ENCODE peak calls at places on chromosomes 13 and 19, in eight cellular contexts. F, Q, E, Z, B, K, S and N are unnamed samples.

GRCh38 chr19:10431943-10432735 is 11.8 kb downstream of the PDE4A start:
- DNase-seq in K (peak), B (peak), Q (peak), S (peak), Z (peak), F (peak), E (no peak), N (peak)

GRCh38 chr13:40490086-40490723 is 176.2 kb downstream of the FOXO1 start:
- DNase-seq in Z (no peak), S (peak), Q (no peak), F (no peak), B (peak), K (no peak), E (no peak), N (no peak)

GRCh38 chr13:73228546-73228945 is 169.7 kb downstream of the KLF5 start:
- DNase-seq in F (no peak), K (no peak), S (no peak), Z (no peak), B (no peak), E (no peak), Q (no peak), N (no peak)

GRCh38 chr19:47109541-47110375 is 3.8 kb downstream of the ZC3H4 start:
- DNase-seq in F (peak), S (peak), B (no peak), K (peak), Z (no peak), Q (no peak), E (no peak), N (no peak)

GRCh38 chr19:4851551-4852290 is 15.7 kb downstream of the PLIN3 start:
- DNase-seq in S (peak), Q (peak), Z (peak), F (peak), E (no peak), K (peak), B (peak), N (peak)

GRCh38 chr13:92510416-92510815 is 716.2 kb upstream of the GPC6 start:
- DNase-seq in F (peak), Z (no peak), E (no peak), K (no peak), S (no peak), Q (no peak), B (no peak), N (no peak)

GRCh38 chr13:108306768-108307332 is 37.3 kb downstream of the TNFSF13B start:
- DNase-seq in S (no peak), E (no peak), Z (no peak), F (no peak), B (no peak), K (no peak), Q (no peak), N (no peak)

GRCh38 chr13:20799726-20800416 is 26.1 kb upstream of the EEF1AKMT1 start:
- DNase-seq in Z (no peak), Q (no peak), B (no peak), E (no peak), S (no peak), K (no peak), F (no peak), N (no peak)

GRCh38 chr19:6236310-6237291 is 43.2 kb downstream of the MLLT1 start:
- DNase-seq in E (no peak), B (peak), Z (no peak), K (peak), Q (no peak), S (peak), F (peak), N (peak)

GRCh38 chr19:44111910-44112463 is 1.2 kb upstream of the ZNF225 start:
- DNase-seq in B (no peak), S (no peak), K (no peak), E (no peak), Z (no peak), Q (no peak), F (peak), N (no peak)

GRCh38 chr19:46844067-46844489 is 6.6 kb downstream of the AP2S1 start:
- DNase-seq in B (no peak), Q (no peak), E (no peak), F (no peak), K (no peak), Z (no peak), S (no peak), N (no peak)

GRCh38 chr13:21741396-21741795 is 70.5 kb downstream of the FGF9 start:
- DNase-seq in Z (no peak), Q (no peak), S (no peak), K (no peak), F (no peak), E (no peak), B (no peak), N (no peak)

GRCh38 chr13:97257800-97258799 is 36.0 kb downstream of the MBNL2 start:
- DNase-seq in Q (peak), B (no peak), E (no peak), K (peak), F (peak), S (no peak), Z (peak), N (no peak)

GRCh38 chr13:113325779-113326178 is 28.7 kb downstream of the LAMP1 start:
- DNase-seq in E (no peak), Q (no peak), S (no peak), K (no peak), B (no peak), Z (no peak), F (no peak), N (no peak)

GRCh38 chr13:87147076-87147475 is 524.1 kb upstream of the SLITRK5 start:
- DNase-seq in B (no peak), F (no peak), S (no peak), K (no peak), E (no peak), Z (no peak), Q (no peak), N (no peak)

GRCh38 chr19:8357007-8357521 is 6.9 kb upstream of the ANGPTL4 start:
- DNase-seq in S (no peak), F (no peak), B (no peak), Q (no peak), E (no peak), Z (no peak), K (no peak), N (no peak)

GRCh38 chr19:49393871-49394270 is 5.8 kb downstream of the KASH5 start:
- DNase-seq in B (no peak), K (no peak), F (no peak), Z (no peak), E (no peak), S (no peak), Q (no peak), N (no peak)

GRCh38 chr19:8654591-8655339 is 24.3 kb downstream of the NFILZ start:
- DNase-seq in S (peak), E (peak), Z (no peak), K (peak), B (peak), Q (peak), F (peak), N (no peak)

GRCh38 chr13:101127741-101128353 is 288.5 kb downstream of the NALCN start:
- DNase-seq in E (no peak), S (no peak), K (no peak), F (peak), B (no peak), Q (no peak), Z (no peak), N (peak)

GRCh38 chr19:1773173-1773572 is 19.9 kb downstream of the ONECUT3 start:
- DNase-seq in B (no peak), E (no peak), Q (no peak), S (no peak), Z (no peak), K (no peak), F (no peak), N (peak)

GRCh38 chr19:1775951-1776605 is 22.8 kb downstream of the ONECUT3 start:
- DNase-seq in S (no peak), E (no peak), B (no peak), F (no peak), K (no peak), Z (no peak), Q (no peak), N (no peak)

GRCh38 chr19:1777149-1777548 is 23.8 kb downstream of the ONECUT3 start:
- DNase-seq in B (no peak), E (no peak), K (no peak), Z (no peak), Q (no peak), F (no peak), S (no peak), N (no peak)

GRCh38 chr19:1776606-1777147 is 23.4 kb downstream of the ONECUT3 start:
- DNase-seq in K (no peak), Q (no peak), E (no peak), Z (no peak), S (no peak), F (no peak), B (no peak), N (no peak)

DNA sequence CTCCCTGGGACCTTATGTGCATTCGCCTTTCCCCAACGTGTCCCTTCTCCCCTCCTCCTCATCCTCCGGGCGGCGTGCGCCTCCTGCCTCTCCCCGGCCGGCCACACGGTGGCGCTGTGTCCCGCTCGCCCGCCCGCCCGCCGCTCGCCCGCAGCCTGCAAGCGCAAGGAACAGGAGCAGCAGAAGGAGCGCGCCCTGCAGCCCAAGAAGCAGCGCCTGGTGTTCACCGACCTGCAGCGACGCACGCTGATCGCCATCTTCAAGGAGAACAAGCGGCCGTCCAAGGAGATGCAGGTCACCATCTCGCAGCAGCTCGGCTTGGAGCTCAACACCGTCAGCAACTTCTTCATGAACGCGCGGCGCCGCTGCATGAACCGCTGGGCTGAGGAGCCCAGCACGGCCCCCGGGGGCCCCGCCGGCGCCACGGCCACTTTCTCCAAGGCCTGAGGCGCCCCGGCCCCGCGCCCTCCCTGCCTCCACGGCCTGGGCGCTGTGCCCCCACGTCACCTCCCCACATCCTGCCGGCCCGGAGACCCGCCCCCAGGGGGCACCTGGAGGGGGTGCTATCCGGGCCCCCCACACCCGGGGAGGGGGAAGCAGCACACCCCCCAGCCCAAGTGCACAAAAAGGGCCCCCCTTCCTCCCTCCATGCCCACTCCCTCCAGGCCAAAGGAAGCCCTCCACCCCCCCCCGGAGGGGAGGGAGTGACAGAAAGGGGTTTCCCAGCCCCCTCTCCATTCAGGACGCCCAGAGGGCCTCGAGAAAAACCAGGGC is 21.9 kb downstream of the ONECUT3 start:
- DNase-seq in E (no peak), S (no peak), Q (no peak), K (no peak), F (peak), Z (no peak), B (no peak), N (no peak)
- H3K4me3 ChIP-seq in E (no peak), S (no peak), Q (no peak), K (no peak), F (peak), Z (no peak), B (no peak), N (no peak)

DNA sequence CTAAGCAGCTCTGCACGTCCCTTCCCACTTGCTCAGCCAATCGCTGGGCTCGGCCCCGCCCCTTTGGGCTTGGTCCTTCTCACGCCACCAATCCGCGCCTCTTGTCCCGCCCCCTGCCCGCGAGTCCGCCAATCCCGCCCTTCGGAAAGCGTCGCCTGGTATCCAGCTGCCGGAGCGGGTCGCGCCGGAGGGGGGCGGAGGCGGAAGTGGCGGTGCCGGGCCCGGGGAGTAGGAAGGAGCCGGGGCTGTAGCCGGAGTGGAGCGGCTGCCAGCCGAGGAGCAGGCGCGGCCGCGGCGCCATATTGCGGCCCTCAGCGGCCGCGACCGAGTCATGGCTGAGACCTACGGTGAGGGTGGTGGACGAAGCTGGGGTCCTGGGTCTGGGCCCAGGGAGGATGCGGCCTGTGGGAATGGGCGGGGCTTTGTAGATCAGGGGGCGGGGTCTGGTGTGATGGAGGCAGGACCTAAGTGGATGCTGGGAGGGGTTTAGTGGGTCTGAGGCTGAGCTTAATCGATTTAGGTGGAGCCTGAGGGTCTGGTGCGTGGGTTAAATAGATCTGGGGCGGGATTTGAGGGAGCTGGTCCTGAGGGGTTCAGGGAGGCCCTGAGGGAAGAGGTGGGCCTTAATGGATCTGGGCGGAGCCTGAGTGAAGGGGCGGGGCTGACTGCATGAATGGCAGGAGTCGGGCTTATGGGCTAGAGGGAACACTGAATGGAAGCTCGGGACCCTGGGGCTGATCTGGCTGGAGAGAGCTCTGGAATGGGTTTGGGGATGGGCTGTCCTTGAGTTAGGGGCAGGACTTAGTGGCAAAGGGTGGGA is at the start of gene RAB4B:
- DNase-seq in Q (peak), K (peak), E (peak), B (peak), S (peak), F (peak), Z (peak), N (peak)
- TF ChIP-seq POLR2AphosphoS5 in Q (peak), K (peak), E (peak), B (peak), S (peak), F (peak), Z (peak), N (peak)

GRCh38 chr13:110911880-110912279 is 3.0 kb downstream of the ANKRD10 start:
- DNase-seq in Z (no peak), E (no peak), B (no peak), F (no peak), K (no peak), S (no peak), Q (no peak), N (no peak)

GRCh38 chr13:110912651-110913051 is 2.2 kb downstream of the ANKRD10 start:
- DNase-seq in Z (no peak), Q (no peak), B (no peak), F (no peak), K (no peak), S (no peak), E (no peak), N (no peak)

GRCh38 chr13:110913911-110914292 is 967 bp downstream of the ANKRD10 start:
- DNase-seq in Q (no peak), B (no peak), Z (no peak), F (peak), E (no peak), S (no peak), K (no peak), N (peak)

GRCh38 chr13:110914293-110915056 is 394 bp downstream of the ANKRD10 start:
- DNase-seq in K (peak), S (peak), Z (no peak), F (peak), Q (peak), E (no peak), B (peak), N (peak)

DNA sequence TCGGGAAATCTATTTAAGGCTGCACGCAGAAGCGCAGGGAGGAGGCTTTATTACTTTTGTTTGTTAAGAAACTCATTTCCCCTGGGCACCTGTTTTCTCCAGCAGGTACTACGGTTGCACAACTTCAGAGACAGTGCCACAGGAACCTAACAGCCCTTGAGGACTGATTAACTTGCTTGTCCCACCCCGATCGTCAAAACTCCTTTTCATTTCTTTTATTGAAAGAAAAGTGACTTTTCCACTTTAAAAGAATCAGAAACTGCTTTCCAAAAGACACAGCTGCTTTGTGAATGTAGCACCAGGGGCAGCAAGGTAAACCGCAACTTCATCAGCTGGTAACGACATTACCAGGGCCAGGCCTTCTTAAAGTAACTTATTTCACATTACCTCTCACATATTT is 1.5 kb downstream of the ANKRD10 start:
- DNase-seq in F (no peak), E (no peak), Q (no peak), Z (no peak), K (peak), B (peak), S (peak), N (peak)
- H3K4me3 ChIP-seq in F (peak), E (peak), Q (peak), Z (peak), K (peak), B (peak), S (no peak), N (peak)

DNA sequence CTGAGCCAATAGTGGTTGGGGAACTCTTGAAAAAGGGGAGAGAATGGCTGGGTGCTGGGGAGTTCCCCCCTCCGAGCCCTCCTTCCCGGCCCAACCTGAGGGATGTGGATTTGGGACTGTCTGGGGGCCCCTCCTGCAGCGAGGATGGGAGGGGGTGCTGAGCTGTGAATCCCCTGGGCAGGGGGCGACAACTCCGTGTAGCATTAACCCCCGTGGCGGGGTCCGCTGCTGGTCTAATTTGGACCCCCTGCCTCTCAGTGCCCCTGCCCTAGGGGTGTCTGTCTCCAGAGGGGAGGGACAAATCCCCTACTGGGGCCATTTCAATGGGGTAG is 9.7 kb downstream of the MIDN start:
- DNase-seq in F (no peak), E (no peak), Q (no peak), Z (no peak), B (no peak), S (no peak), K (no peak), N (no peak)
- TF ChIP-seq POLR2AphosphoS5 in F (no peak), E (no peak), Q (no peak), Z (no peak), B (no peak), S (no peak), K (no peak), N (no peak)

GRCh38 chr13:112229445-112229844 is 146.7 kb upstream of the SPACA7 start:
- DNase-seq in K (no peak), Q (no peak), S (no peak), B (no peak), F (no peak), Z (peak), E (no peak), N (no peak)
- H3K4me3 ChIP-seq in K (no peak), Q (no peak), S (no peak), B (no peak), F (no peak), Z (no peak), E (no peak), N (no peak)

DNA sequence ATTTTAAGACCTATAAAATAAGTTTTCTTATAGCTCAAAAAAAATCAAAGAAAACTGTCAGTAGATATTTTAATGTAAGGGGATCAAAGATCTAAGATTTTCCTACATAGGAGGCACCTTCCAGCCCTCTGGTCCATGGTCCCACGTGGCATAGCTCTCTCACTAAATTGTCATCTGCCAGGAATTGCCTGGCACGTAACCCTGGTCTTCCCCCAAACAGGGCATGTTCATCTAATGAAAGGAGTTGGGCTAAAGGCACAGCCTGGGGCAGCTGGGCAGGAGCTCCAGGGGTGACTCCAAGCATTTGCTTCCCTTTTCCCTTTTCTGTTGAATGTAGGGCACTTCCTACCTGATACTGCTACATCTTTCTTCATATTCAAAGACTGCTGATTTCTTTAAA is 148.8 kb downstream of the COL4A1 start:
- DNase-seq in B (no peak), Q (no peak), Z (no peak), S (no peak), E (no peak), F (no peak), K (no peak), N (no peak)
- TF ChIP-seq POLR2AphosphoS5 in B (no peak), Q (no peak), Z (no peak), S (no peak), E (no peak), F (no peak), K (no peak), N (no peak)